ENCODE peak calls at places on chromosomes 7 and 10, in eight cellular contexts. F is fibroblast of the conjunctiva; V is NCI-H2171; Y is NCI-H1417; U is GDM1; A is DMS153; D is progenitor cell of endocrine pancreas; S is stimulated activated CD4-positive, alpha-beta T cell treated with anti-CD3 and anti-CD28 coated beads, Interleukin-2, amount 100 ng/mL, for 24 hours. E is an unnamed sample.

GRCh38 chr7:100583132-100584045 is 2.5 kb downstream of the LRCH4 start:
- DNase-seq in F (no peak), V (peak; percentile 19), Y (no peak), U (peak; percentile 90), A (no peak), D (no peak), S (peak; percentile 70), E (no peak)

GRCh38 chr7:154910977-154911376 is 91.9 kb downstream of the PAXIP1 start:
- DNase-seq in F (no peak), V (no peak), Y (no peak), U (no peak), A (no peak), D (no peak), S (no peak), E (no peak)

GRCh38 chr10:14904316-14904732 is 25.7 kb downstream of the SUV39H2 start:
- DNase-seq in F (peak; percentile 8), V (peak; percentile 3), Y (no peak), U (no peak), A (no peak), D (no peak), S (no peak), E (no peak)

GRCh38 chr10:111360260-111360925 is 283.6 kb downstream of the ADRA2A start:
- DNase-seq in F (no peak), V (no peak), Y (peak; percentile 22), U (peak; percentile 43), A (peak; percentile 57), D (peak; percentile 28), S (no peak), E (no peak)

GRCh38 chr10:11655839-11656238 is 44.4 kb upstream of the USP6NL start:
- DNase-seq in F (no peak), V (no peak), Y (no peak), U (no peak), A (no peak), D (no peak), S (no peak), E (no peak)

GRCh38 chr7:122790558-122790957 is 87.8 kb upstream of the RNF148 start:
- DNase-seq in F (no peak), V (no peak), Y (peak; percentile 88), U (no peak), A (peak; percentile 57), D (no peak), S (no peak), E (no peak)

GRCh38 chr10:112653851-112654250 is 206.8 kb downstream of the VTI1A start:
- DNase-seq in F (no peak), V (no peak), Y (no peak), U (no peak), A (no peak), D (no peak), S (no peak), E (no peak)

GRCh38 chr7:74656421-74656910 is 1.1 kb upstream of the GTF2I start:
- DNase-seq in F (no peak), V (peak; percentile 61), Y (peak; percentile 73), U (peak; percentile 20), A (no peak), D (no peak), S (peak; percentile 70), E (no peak)

GRCh38 chr7:117323877-117324699 is 1.2 kb upstream of the WNT2 start:
- DNase-seq in F (no peak), V (no peak), Y (no peak), U (no peak), A (no peak), D (peak; percentile 13), S (no peak), E (no peak)

GRCh38 chr10:393346-393745 is 258.1 kb downstream of the ZMYND11 start:
- DNase-seq in F (no peak), V (no peak), Y (no peak), U (no peak), A (no peak), D (no peak), S (no peak), E (no peak)

GRCh38 chr7:45292481-45292880 is 134.9 kb downstream of the RAMP3 start:
- DNase-seq in F (no peak), V (no peak), Y (no peak), U (peak; percentile 1), A (no peak), D (no peak), S (no peak), E (no peak)

GRCh38 chr7:33612434-33612833 is 292.9 kb upstream of the BMPER start:
- DNase-seq in F (no peak), V (no peak), Y (no peak), U (no peak), A (no peak), D (no peak), S (no peak), E (no peak)

GRCh38 chr7:142884285-142884637 is 1.3 kb downstream of the TRPV6 start:
- DNase-seq in F (no peak), V (no peak), Y (no peak), U (no peak), A (no peak), D (no peak), S (no peak), E (no peak)

GRCh38 chr7:105006367-105007139 is 7.5 kb upstream of the KMT2E start:
- DNase-seq in F (no peak), V (no peak), Y (no peak), U (no peak), A (no peak), D (no peak), S (no peak), E (no peak)

GRCh38 chr10:52682766-52683165 is 89.8 kb downstream of the MBL2 start:
- DNase-seq in F (no peak), V (no peak), Y (no peak), U (no peak), A (no peak), D (no peak), S (no peak), E (no peak)

E was measured in AG09319.